ENCODE peak calls at places on chromosomes 1 and 21, in eight cellular contexts. Q is heart left ventricle; S is activated T-helper 17 cell treated with anti-CD3 and anti-CD28 coated beads, Interleukin-2, amount 50 U/mL, for 72 hours; O is stimulated activated naive CD8-positive, alpha-beta T cell treated with anti-CD3 and anti-CD28 coated beads, Interleukin-15, Interleukin-2, amounts not matched to agents 100 U/mL and 50 U/mL, for 24 hours; E is left cardiac atrium; Z is Right ventricle myocardium superior; P is RWPE2; T is gastroesophageal sphincter. L is an unnamed sample.

GRCh38 chr1:41483960-41484844 is at the start of gene EDN2:
- ATAC-seq in Z (peak), T (peak), S (no peak), P (peak), O (no peak), Q (peak), E (peak), L (peak)

GRCh38 chr1:58909162-58909560 is 125.3 kb upstream of the JUN start:
- ATAC-seq in O (no peak), Z (no peak), S (no peak), Q (no peak), P (peak), T (no peak), E (no peak), L (no peak)

GRCh38 chr1:23118957-23119792 is 49.5 kb downstream of the LUZP1 start:
- ATAC-seq in S (peak), Q (no peak), T (no peak), Z (peak), O (peak), E (peak), P (no peak), L (no peak)

GRCh38 chr1:179083031-179083345 is 1.1 kb downstream of the TOR3A start:
- ATAC-seq in P (peak), E (no peak), T (no peak), O (no peak), S (peak), Z (no peak), Q (no peak), L (no peak)

GRCh38 chr1:241950390-241950789 is 7.2 kb upstream of the BECN2 start:
- ATAC-seq in O (no peak), E (no peak), Z (no peak), T (no peak), S (no peak), P (peak), Q (no peak), L (peak)

GRCh38 chr1:209689484-209689883 is 14.3 kb downstream of the G0S2 start:
- ATAC-seq in Q (no peak), Z (no peak), E (peak), S (no peak), O (no peak), T (no peak), P (no peak), L (peak)

GRCh38 chr1:210944255-210944654 is 189.7 kb downstream of the KCNH1 start:
- ATAC-seq in Z (no peak), O (no peak), P (no peak), S (no peak), T (no peak), Q (no peak), E (no peak), L (no peak)

GRCh38 chr21:36901575-36901974 is 64.9 kb downstream of the HLCS start:
- ATAC-seq in T (no peak), P (no peak), Q (no peak), O (no peak), Z (no peak), S (no peak), E (no peak), L (no peak)

GRCh38 chr1:99749948-99750347 is 16.5 kb downstream of the FRRS1 start:
- ATAC-seq in Q (no peak), S (peak), T (no peak), E (no peak), P (no peak), Z (no peak), O (peak), L (no peak)

GRCh38 chr21:33552093-33552998 is 9.5 kb downstream of the SON start:
- ATAC-seq in Z (no peak), O (peak), Q (no peak), E (peak), T (no peak), S (peak), P (peak), L (peak)

GRCh38 chr1:212503714-212504113 is 71.0 kb downstream of the NENF start:
- ATAC-seq in Z (no peak), P (no peak), S (peak), T (no peak), E (no peak), O (peak), Q (no peak), L (no peak)

GRCh38 chr21:41611966-41612606 is 104.1 kb upstream of the TMPRSS2 start:
- ATAC-seq in P (peak), S (peak), E (peak), Z (no peak), T (no peak), Q (no peak), O (peak), L (peak)

GRCh38 chr1:33045246-33045645 is 8.6 kb upstream of the AK2 start:
- ATAC-seq in Z (peak), P (no peak), O (no peak), S (peak), Q (no peak), E (peak), T (no peak), L (no peak)

GRCh38 chr1:6273380-6273891 is 12.5 kb upstream of the GPR153 start:
- ATAC-seq in Q (no peak), O (no peak), E (no peak), T (no peak), S (no peak), Z (no peak), P (peak), L (peak)

GRCh38 chr1:97630968-97631367 is 289.9 kb downstream of the DPYD start:
- ATAC-seq in O (no peak), S (no peak), Q (no peak), T (no peak), P (no peak), E (peak), Z (peak), L (no peak)

GRCh38 chr1:23423415-23424170 is 955 bp downstream of the TCEA3 start:
- ATAC-seq in E (peak), T (peak), Z (peak), P (peak), S (peak), Q (no peak), O (no peak), L (peak)

GRCh38 chr1:162206749-162207635 is 137.5 kb downstream of the NOS1AP start:
- ATAC-seq in P (peak), E (peak), Z (peak), Q (peak), O (no peak), S (no peak), T (no peak), L (peak)

GRCh38 chr1:156144747-156145146 is 8.6 kb upstream of the SEMA4A start:
- ATAC-seq in P (no peak), O (no peak), E (no peak), T (no peak), Z (no peak), S (no peak), Q (no peak), L (no peak)

GRCh38 chr1:92859400-92860039 is 27.7 kb downstream of the RPL5 start:
- ATAC-seq in S (no peak), Z (peak), O (no peak), P (peak), Q (no peak), E (peak), T (no peak), L (no peak)

GRCh38 chr1:53077599-53077965 is 15.6 kb downstream of the PODN start:
- ATAC-seq in Q (no peak), P (no peak), Z (no peak), S (no peak), T (no peak), O (no peak), E (no peak), L (no peak)

GRCh38 chr1:205267306-205267902 is 39.7 kb downstream of the TMCC2 start:
- ATAC-seq in T (no peak), S (no peak), Z (no peak), Q (no peak), P (no peak), E (no peak), O (no peak), L (no peak)

GRCh38 chr1:204572923-204573562 is 56.8 kb downstream of the MDM4 start:
- ATAC-seq in O (no peak), T (no peak), S (no peak), Z (no peak), E (no peak), Q (no peak), P (no peak), L (peak)

GRCh38 chr21:42839271-42840231 is 39.8 kb downstream of the WDR4 start:
- ATAC-seq in Q (no peak), O (no peak), E (no peak), P (no peak), S (no peak), T (no peak), Z (no peak), L (peak)

GRCh38 chr1:151175910-151176309 is at the start of gene TMOD4:
- ATAC-seq in E (peak), P (peak), T (peak), Z (peak), Q (no peak), O (no peak), S (peak), L (peak)

GRCh38 chr1:19759740-19760089 is 40.0 kb downstream of the TMCO4 start:
- ATAC-seq in O (no peak), S (no peak), P (peak), Z (no peak), Q (no peak), E (no peak), T (no peak), L (no peak)

GRCh38 chr1:25559031-25559430 is 15.6 kb downstream of the LDLRAP1 start:
- ATAC-seq in P (no peak), S (no peak), Q (no peak), Z (no peak), O (no peak), T (no peak), E (no peak), L (no peak)

GRCh38 chr21:32733356-32733755 is 5.5 kb upstream of the SYNJ1 start:
- ATAC-seq in S (peak), E (no peak), Z (no peak), T (no peak), O (no peak), P (no peak), Q (no peak), L (no peak)

GRCh38 chr1:67134692-67135091 is at the start of gene C1orf141:
- ATAC-seq in Z (peak), O (no peak), E (peak), P (no peak), T (no peak), Q (peak), S (no peak), L (no peak)

GRCh38 chr1:29365906-29366670 is 129.8 kb downstream of the PTPRU start:
- ATAC-seq in E (no peak), P (no peak), Z (no peak), T (no peak), Q (no peak), S (no peak), O (no peak), L (no peak)

GRCh38 chr1:160578175-160578693 is 1.1 kb downstream of the CD84 start:
- ATAC-seq in Z (no peak), E (no peak), O (no peak), P (no peak), Q (no peak), S (no peak), T (no peak), L (no peak)

GRCh38 chr1:41538741-41539415 is 54.4 kb upstream of the EDN2 start:
- ATAC-seq in E (no peak), Z (no peak), S (no peak), P (no peak), O (no peak), Q (no peak), T (no peak), L (no peak)

GRCh38 chr21:36232641-36233040 is 76.0 kb downstream of the DOP1B start:
- ATAC-seq in E (no peak), Z (peak), T (no peak), P (no peak), S (no peak), O (no peak), Q (no peak), L (peak)

GRCh38 chr1:115815694-115816093 is 25.2 kb downstream of the NHLH2 start:
- ATAC-seq in T (no peak), S (no peak), O (no peak), P (no peak), Q (peak), Z (peak), E (peak), L (no peak)

GRCh38 chr1:223133824-223134435 is 9.1 kb downstream of the TLR5 start:
- ATAC-seq in P (peak), S (peak), T (peak), O (peak), Q (peak), Z (peak), E (peak), L (peak)

GRCh38 chr1:17346046-17346789 is 25.8 kb upstream of the PADI6 start:
- ATAC-seq in O (no peak), S (no peak), E (no peak), T (no peak), Z (no peak), Q (no peak), P (no peak), L (no peak)

L was measured in esophagus mucosa.